ENCODE peak calls at places on chromosomes 12 and 14, in five cellular contexts. S, F, K, L and J are unnamed samples.

GRCh38 chr12:77979597-77980250 is 149.0 kb downstream of the NAV3 start:
- ATAC-seq in S (no peak), F (no peak), K (no peak), L (no peak), J (no peak)

GRCh38 chr12:96400631-96401060 is 407 bp upstream of the CDK17 start:
- ATAC-seq in S (peak; percentile 7), F (peak; percentile 8), K (peak; percentile 8), L (peak; percentile 43), J (peak; percentile 42)

GRCh38 chr12:113050808-113051207 is 5.7 kb upstream of the DTX1 start:
- ATAC-seq in S (no peak), F (no peak), K (peak; percentile 24), L (no peak), J (no peak)

GRCh38 chr14:92633274-92633616 is 115.2 kb downstream of the LGMN start:
- ATAC-seq in S (peak; percentile 80), F (peak; percentile 63), K (peak; percentile 56), L (no peak), J (peak; percentile 66)

GRCh38 chr12:116142936-116143882 is 134.3 kb downstream of the MED13L start:
- ATAC-seq in S (no peak), F (peak; percentile 27), K (no peak), L (no peak), J (no peak)

GRCh38 chr14:102757646-102758045 is 19.6 kb upstream of the TRAF3 start:
- ATAC-seq in S (no peak), F (no peak), K (no peak), L (no peak), J (no peak)

GRCh38 chr12:6277982-6278438 is 32.5 kb upstream of the PLEKHG6 start:
- ATAC-seq in S (peak; percentile 41), F (peak; percentile 2), K (peak; percentile 41), L (peak; percentile 43), J (no peak)

GRCh38 chr12:123071401-123072304 is 79.2 kb downstream of the PITPNM2 start:
- ATAC-seq in S (no peak), F (peak; percentile 71), K (no peak), L (no peak), J (peak; percentile 67)

GRCh38 chr12:116916122-116916521 is 5.4 kb downstream of the FBXW8 start:
- ATAC-seq in S (no peak), F (no peak), K (no peak), L (no peak), J (no peak)

GRCh38 chr12:45324391-45324790 is 108.5 kb downstream of the ANO6 start:
- ATAC-seq in S (no peak), F (peak; percentile 80), K (peak; percentile 10), L (no peak), J (no peak)

GRCh38 chr12:12749433-12749832 is 32.3 kb downstream of the CDKN1B start:
- ATAC-seq in S (no peak), F (no peak), K (peak; percentile 82), L (no peak), J (no peak)

GRCh38 chr12:93844385-93844784 is 167.2 kb downstream of the CRADD start:
- ATAC-seq in S (no peak), F (no peak), K (no peak), L (no peak), J (no peak)

GRCh38 chr12:106234513-106234912 is 13.3 kb downstream of the CKAP4 start:
- ATAC-seq in S (peak; percentile 39), F (no peak), K (no peak), L (no peak), J (no peak)

GRCh38 chr14:69049675-69050074 is 70.6 kb upstream of the ACTN1 start:
- ATAC-seq in S (peak; percentile 49), F (peak; percentile 54), K (no peak), L (peak; percentile 63), J (peak; percentile 68)

GRCh38 chr12:107731376-107731775 is 29.6 kb downstream of the PRDM4 start:
- ATAC-seq in S (no peak), F (no peak), K (peak; percentile 73), L (no peak), J (no peak)

GRCh38 chr14:49988080-49988990 is 95.5 kb downstream of the ARF6 start:
- ATAC-seq in S (no peak), F (no peak), K (peak; percentile 39), L (no peak), J (no peak)

GRCh38 chr14:63210812-63211211 is 6.6 kb downstream of the RHOJ start:
- ATAC-seq in S (no peak), F (no peak), K (no peak), L (no peak), J (no peak)

GRCh38 chr12:107749094-107749493 is 11.8 kb downstream of the PRDM4 start:
- ATAC-seq in S (no peak), F (peak; percentile 76), K (no peak), L (no peak), J (no peak)

GRCh38 chr12:99436584-99436983 is 211.0 kb upstream of the GARIN6 start:
- ATAC-seq in S (no peak), F (no peak), K (no peak), L (no peak), J (no peak)

GRCh38 chr12:93266-94005 is 26.9 kb downstream of the IQSEC3 start:
- ATAC-seq in S (peak; percentile 69), F (no peak), K (no peak), L (no peak), J (no peak)

GRCh38 chr14:61898568-61898967 is 136.3 kb downstream of the SNAPC1 start:
- ATAC-seq in S (no peak), F (no peak), K (no peak), L (no peak), J (no peak)

GRCh38 chr14:103207404-103208072 is 84.3 kb downstream of the TNFAIP2 start:
- ATAC-seq in S (peak; percentile 72), F (peak; percentile 55), K (peak; percentile 52), L (peak; percentile 40), J (peak; percentile 66)

GRCh38 chr14:104856157-104856868 is 8.8 kb upstream of the CEP170B start:
- ATAC-seq in S (peak; percentile 49), F (no peak), K (peak; percentile 79), L (no peak), J (no peak)

GRCh38 chr14:94966868-94967267 is 190.5 kb downstream of the DICER1 start:
- ATAC-seq in S (no peak), F (no peak), K (no peak), L (no peak), J (no peak)

GRCh38 chr12:27810756-27811155 is 30.7 kb upstream of the MANSC4 start:
- ATAC-seq in S (no peak), F (no peak), K (no peak), L (no peak), J (no peak)

GRCh38 chr12:21665816-21666215 is 8.2 kb upstream of the LDHB start:
- ATAC-seq in S (no peak), F (no peak), K (no peak), L (no peak), J (no peak)

GRCh38 chr14:24712909-24713308 is 78.9 kb upstream of the GZMB start:
- ATAC-seq in S (no peak), F (no peak), K (no peak), L (no peak), J (no peak)

GRCh38 chr14:63543000-63543825 is at the start of gene PPP2R5E:
- ATAC-seq in S (peak; percentile 100), F (peak; percentile 99), K (peak; percentile 97), L (peak; percentile 99), J (peak; percentile 99)

GRCh38 chr14:70897475-70897874 is 9.8 kb upstream of the PCNX1 start:
- ATAC-seq in S (no peak), F (peak; percentile 33), K (no peak), L (no peak), J (peak; percentile 77)

GRCh38 chr14:59190372-59190771 is 1.9 kb downstream of the DAAM1 start:
- ATAC-seq in S (no peak), F (no peak), K (no peak), L (no peak), J (no peak)

GRCh38 chr12:111991535-111991934 is 21.4 kb downstream of the TMEM116 start:
- ATAC-seq in S (no peak), F (no peak), K (no peak), L (no peak), J (no peak)

GRCh38 chr12:56766535-56766934 is 3.4 kb downstream of the HSD17B6 start:
- ATAC-seq in S (peak; percentile 79), F (no peak), K (peak; percentile 55), L (no peak), J (no peak)

DNA sequence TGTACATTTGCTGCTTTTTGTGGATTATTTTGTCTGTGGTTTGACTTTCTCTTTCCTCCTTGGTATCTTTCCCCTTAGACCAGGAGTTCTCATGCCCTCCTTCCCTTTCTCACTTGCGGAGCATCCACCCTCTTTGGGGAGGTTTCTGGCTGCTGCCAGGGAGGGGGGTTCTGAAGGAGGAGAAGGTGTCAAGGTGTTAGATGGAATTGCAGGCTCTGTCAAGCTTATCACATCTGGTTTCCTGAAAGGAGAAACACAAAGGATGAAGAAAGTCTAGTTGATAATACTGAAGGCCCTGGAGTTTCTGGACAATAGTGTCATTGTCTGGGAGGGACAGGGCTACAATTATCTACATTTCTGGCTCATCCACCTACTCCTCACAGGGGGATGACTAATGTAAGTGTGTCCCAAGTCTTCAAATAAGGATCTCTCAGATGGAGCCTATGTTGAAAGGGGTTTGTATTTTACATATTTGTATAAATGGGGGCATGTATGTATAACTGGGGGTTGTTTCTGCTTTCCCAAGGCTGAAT is 217.3 kb upstream of the CCDC196 start:
- ATAC-seq in S (no peak), F (no peak), K (no peak), L (no peak), J (no peak)
- H3K9me3 ChIP-seq in S (no peaks in the 10 kb centered on the region), F (no peaks in the 10 kb centered on the region), K (no peaks in the 10 kb centered on the region), L (no peaks in the 10 kb centered on the region), J (no peaks in the 10 kb centered on the region)

GRCh38 chr14:83217492-83217891 is 1683.8 kb upstream of the SEL1L start:
- ATAC-seq in S (peak; percentile 61), F (no peak), K (peak; percentile 36), L (no peak), J (peak; percentile 50)
- H3K9me3 ChIP-seq in S (no peaks in the 10 kb centered on the region), F (no peaks in the 10 kb centered on the region), K (no peaks in the 10 kb centered on the region), L (no peaks in the 10 kb centered on the region), J (no peaks in the 10 kb centered on the region)

DNA sequence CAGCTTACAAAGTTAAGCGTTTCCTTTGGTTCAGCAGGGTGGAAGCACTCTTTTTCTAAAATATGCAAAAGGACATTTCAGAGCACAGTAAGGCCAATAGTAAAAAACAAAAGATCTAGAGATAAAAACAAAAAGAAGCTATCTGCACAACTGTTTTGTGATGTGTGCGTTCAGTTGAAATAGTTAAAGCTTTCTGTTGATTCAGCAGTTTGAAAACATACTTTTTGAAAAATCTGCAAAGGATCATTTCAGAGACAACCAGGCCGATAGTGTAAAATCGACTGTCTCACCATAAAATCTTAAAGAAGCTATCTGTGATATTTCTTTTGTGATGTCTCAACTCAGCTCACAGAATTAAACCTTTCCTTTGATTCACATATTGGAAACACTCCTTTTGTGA is 300.0 kb upstream of the ALG10B start:
- ATAC-seq in S (no peak), F (no peak), K (no peak), L (no peak), J (no peak)
- H3K9me3 ChIP-seq in S (peaks cover 57% of the 10 kb centered on the region), F (peaks cover 80% of the 10 kb centered on the region), K (peaks cover 86% of the 10 kb centered on the region), L (no peaks in the 10 kb centered on the region), J (peaks cover 60% of the 10 kb centered on the region)

GRCh38 chr14:86780461-86780860 is 1212.5 kb downstream of the GALC start:
- ATAC-seq in S (no peak), F (no peak), K (no peak), L (no peak), J (no peak)

GRCh38 chr14:86774916-86775315 is 1218.1 kb downstream of the GALC start:
- ATAC-seq in S (no peak), F (no peak), K (no peak), L (no peak), J (no peak)

GRCh38 chr14:86781111-86781510 is 1211.9 kb downstream of the GALC start:
- ATAC-seq in S (no peak), F (no peak), K (no peak), L (no peak), J (no peak)

GRCh38 chr14:86779416-86779815 is 1213.6 kb downstream of the GALC start:
- ATAC-seq in S (no peak), F (no peak), K (no peak), L (no peak), J (no peak)

GRCh38 chr14:86777950-86778602 is 1214.9 kb downstream of the GALC start:
- ATAC-seq in S (no peak), F (no peak), K (no peak), L (peak; percentile 89), J (no peak)
- H3K9me3 ChIP-seq in S (no peaks in the 10 kb centered on the region), F (no peaks in the 10 kb centered on the region), K (peaks cover 20% of the 10 kb centered on the region), L (no peaks in the 10 kb centered on the region), J (no peaks in the 10 kb centered on the region)